ENCODE peak calls at places on chromosome 22, in five cellular contexts. L is colonic mucosa, J is sigmoid colon, H is HL-60, F is GM23338. E is an unnamed sample.

GRCh38 chr22:19505735-19506126 is 18.5 kb downstream of the CLDN5 start:
- DNase-seq in L (no peak), J (no peak), H (no peak), F (no peak), E (no peak)

GRCh38 chr22:46688949-46689348 is 49.1 kb downstream of the CERK start:
- DNase-seq in L (peak), J (no peak), H (no peak), F (no peak), E (no peak)

GRCh38 chr22:22060200-22061084 is 77.9 kb upstream of the TOP3B start:
- DNase-seq in L (peak), J (peak), H (peak), F (peak), E (peak)

GRCh38 chr22:44309137-44309536 is 3.6 kb downstream of the SHISAL1 start:
- DNase-seq in L (peak), J (peak), H (peak), F (no peak), E (peak)

GRCh38 chr22:48045369-48045768 is 1282.9 kb downstream of the TBC1D22A start:
- DNase-seq in L (no peak), J (no peak), H (no peak), F (no peak), E (no peak)

GRCh38 chr22:40477683-40478348 is 107.4 kb downstream of the SGSM3 start:
- DNase-seq in L (no peak), J (no peak), H (no peak), F (no peak), E (no peak)

GRCh38 chr22:17086750-17087149 is 1.9 kb downstream of the IL17RA start:
- DNase-seq in L (no peak), J (peak), H (no peak), F (no peak), E (no peak)

GRCh38 chr22:40498454-40499186 is 128.2 kb downstream of the SGSM3 start:
- DNase-seq in L (no peak), J (no peak), H (no peak), F (peak), E (no peak)

GRCh38 chr22:30655532-30655931 is 12.1 kb downstream of the DUSP18 start:
- DNase-seq in L (no peak), J (no peak), H (no peak), F (peak), E (no peak)

GRCh38 chr22:18024276-18024939 is at the start of gene MICAL3:
- DNase-seq in L (peak), J (peak), H (no peak), F (peak), E (peak)

GRCh38 chr22:22929381-22930221 is 42.0 kb downstream of the IGLL5 start:
- DNase-seq in L (no peak), J (no peak), H (no peak), F (no peak), E (no peak)

GRCh38 chr22:30927806-30928205 is 40.8 kb downstream of the MORC2 start:
- DNase-seq in L (no peak), J (no peak), H (no peak), F (no peak), E (no peak)

GRCh38 chr22:49747705-49748104 is 80.0 kb downstream of the BRD1 start:
- DNase-seq in L (no peak), J (no peak), H (no peak), F (no peak), E (no peak)
- TF ChIP-seq CTCF in L (no peak), J (no peak), H (no peak), F (no peak), E (no peak)

DNA sequence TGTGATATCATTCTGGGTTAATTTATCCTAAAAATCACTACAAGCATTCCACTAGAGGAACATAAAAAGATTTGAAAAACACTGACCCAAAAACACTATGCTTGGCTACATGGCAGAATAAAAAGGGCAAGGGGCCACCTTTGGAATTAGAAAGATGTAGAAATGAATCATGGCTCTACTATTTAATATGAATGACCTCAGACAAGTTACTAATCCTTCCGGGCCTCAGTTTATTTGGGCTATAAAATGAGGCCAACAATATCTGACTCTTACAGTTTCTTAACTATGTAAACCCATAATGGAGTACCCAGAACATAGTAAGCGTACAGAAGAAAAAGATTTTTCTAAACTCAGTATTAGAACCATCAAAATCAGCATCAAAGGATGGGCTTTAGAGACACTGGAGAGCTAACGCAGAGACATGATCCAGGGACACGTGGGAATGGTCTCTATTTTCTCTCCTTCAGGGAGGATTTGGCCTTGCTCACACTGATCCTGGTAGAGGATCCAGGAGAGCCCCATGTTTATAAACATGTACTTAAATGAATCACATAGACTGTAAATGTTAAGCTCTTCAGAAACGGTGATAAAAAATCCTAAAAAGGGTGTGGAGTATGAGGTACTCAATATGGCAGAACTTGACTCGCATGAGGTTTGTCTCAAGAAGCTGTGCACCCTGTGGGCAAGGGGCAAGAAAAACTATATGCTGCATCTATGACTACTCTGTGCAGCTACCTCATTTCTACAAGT is 288.4 kb upstream of the PITPNB start:
- DNase-seq in L (no peak), J (no peak), H (no peak), F (no peak), E (no peak)
- H3K27ac ChIP-seq in L (no peak), J (no peak), H (no peak), F (no peak), E (no peak)

DNA sequence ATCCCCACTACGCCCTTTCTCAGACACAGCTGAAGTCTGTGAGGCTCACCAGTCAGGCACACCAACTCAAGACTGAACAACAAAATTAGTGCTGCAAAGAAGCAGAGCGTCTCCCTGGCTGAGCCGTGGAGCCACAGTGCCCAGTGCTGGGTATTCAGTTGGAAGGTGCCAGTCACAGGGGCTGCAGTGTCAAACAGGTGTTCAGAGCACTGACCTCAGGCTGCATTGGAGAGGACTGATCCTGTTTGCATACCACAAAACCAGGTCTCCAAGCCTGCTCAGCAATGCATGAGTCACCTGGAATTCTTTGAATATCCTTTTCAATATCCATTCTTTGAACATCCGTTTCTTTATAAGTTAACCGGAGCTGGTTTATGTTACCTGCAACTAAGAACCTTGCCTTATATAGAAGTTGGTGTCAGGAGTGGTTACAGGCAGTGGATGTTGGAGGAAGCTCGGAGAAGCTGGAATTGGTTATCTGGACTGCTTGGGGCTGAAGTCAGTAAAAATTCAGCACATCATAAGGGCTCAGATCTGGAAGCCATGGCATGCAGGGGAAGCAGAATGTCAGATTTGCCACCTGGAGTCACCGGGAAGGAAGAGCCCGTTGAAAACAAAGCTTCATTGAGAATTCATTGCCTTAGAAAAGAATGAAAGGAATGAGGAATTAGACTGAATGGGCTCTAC is 30.3 kb downstream of the PDGFB start:
- DNase-seq in L (no peak), J (no peak), H (no peak), F (peak), E (no peak)
- H3K4me3 ChIP-seq in L (no peak), J (no peak), H (no peak), F (peak), E (no peak)

DNA sequence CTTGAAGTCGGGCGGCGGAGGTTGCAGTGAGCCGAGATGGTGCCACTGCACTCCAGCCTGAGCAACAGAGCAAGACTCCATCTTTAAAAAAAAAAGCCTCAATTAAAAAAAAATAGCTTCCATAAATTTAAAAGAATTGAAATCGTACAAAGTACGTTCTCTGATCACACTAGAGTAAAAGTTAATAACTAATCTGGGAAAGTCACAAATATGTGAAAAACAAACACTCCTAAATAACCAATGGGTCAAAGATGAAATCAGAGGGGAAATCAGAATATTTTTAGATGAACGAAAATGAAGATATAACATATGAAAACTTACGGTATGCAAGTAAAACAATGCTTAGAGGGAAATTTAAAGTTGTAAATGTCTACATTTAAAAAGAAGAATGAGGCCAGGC is 19.8 kb downstream of the NEFH start:
- DNase-seq in L (no peak), J (no peak), H (no peak), F (no peak), E (no peak)
- TF ChIP-seq CTCF in L (no peak), J (no peak), H (no peak), F (no peak), E (no peak)

GRCh38 chr22:20943104-20943933 is 23.7 kb upstream of the AIFM3 start:
- DNase-seq in L (no peak), J (no peak), H (no peak), F (no peak), E (no peak)

GRCh38 chr22:20946080-20946986 is 20.7 kb upstream of the AIFM3 start:
- DNase-seq in L (no peak), J (peak), H (no peak), F (no peak), E (peak)

GRCh38 chr22:20945578-20945934 is 21.5 kb upstream of the AIFM3 start:
- DNase-seq in L (no peak), J (no peak), H (no peak), F (no peak), E (no peak)

GRCh38 chr22:20946991-20947390 is 20.1 kb upstream of the AIFM3 start:
- DNase-seq in L (no peak), J (no peak), H (no peak), F (no peak), E (no peak)

DNA sequence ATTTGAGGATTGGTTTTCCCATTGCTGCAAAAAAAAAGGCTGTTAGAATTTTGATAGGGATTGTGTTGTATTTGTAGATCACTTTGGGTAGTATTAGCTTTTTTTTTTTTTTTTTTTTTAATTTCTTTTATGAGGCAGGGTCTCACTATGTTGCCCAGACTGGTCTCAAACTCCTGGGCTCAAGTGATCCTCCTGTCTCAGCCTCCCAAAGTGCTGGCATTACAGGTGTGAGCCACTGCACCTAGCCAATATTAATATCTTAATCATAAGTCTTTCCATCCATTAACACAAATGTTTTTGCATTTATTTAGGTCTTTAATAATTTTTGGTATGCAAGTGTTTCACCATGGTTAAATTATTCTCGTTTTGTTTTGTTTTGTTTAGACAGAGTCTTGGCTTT is 23.0 kb upstream of the AIFM3 start:
- DNase-seq in L (no peak), J (no peak), H (no peak), F (no peak), E (no peak)
- H3K27ac ChIP-seq in L (no peak), J (no peak), H (no peak), F (no peak), E (no peak)

GRCh38 chr22:49948958-49949913 is 11.3 kb upstream of the PIM3 start:
- DNase-seq in L (peak), J (no peak), H (no peak), F (no peak), E (peak)

GRCh38 chr22:49949914-49950292 is 10.7 kb upstream of the PIM3 start:
- DNase-seq in L (no peak), J (no peak), H (no peak), F (no peak), E (no peak)

GRCh38 chr22:49947296-49947622 is 13.3 kb upstream of the PIM3 start:
- DNase-seq in L (no peak), J (no peak), H (no peak), F (no peak), E (no peak)

GRCh38 chr22:49948116-49948515 is 12.5 kb upstream of the PIM3 start:
- DNase-seq in L (peak), J (no peak), H (no peak), F (no peak), E (no peak)

DNA sequence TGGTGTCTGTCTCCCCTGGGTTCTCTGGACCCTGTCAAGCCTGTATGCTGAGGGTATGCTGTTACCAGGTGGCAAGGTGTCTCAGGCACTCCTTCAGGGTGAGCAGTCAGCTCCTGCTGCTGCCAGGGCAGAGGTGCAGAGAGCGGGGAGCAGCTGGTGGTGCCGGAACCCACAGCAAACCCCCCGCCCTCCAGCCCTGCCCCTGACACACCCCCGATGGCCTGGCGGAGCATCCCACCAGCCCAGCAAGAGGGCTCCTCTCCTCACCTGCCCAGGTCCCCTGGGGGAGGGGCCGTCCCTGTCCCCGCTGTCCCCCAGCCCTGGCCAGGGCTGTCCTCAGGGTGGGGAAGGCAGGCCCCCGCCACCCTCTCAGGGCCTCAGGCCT is 12.0 kb upstream of the PIM3 start:
- DNase-seq in L (no peak), J (no peak), H (no peak), F (no peak), E (no peak)
- H3K4me3 ChIP-seq in L (peak), J (no peak), H (no peak), F (no peak), E (peak)

GRCh38 chr22:42637555-42637954 is 2.8 kb downstream of the ATP5MGL start:
- DNase-seq in L (no peak), J (no peak), H (no peak), F (no peak), E (no peak)
- TF ChIP-seq CTCF in L (no peak), J (no peak), H (no peak), F (no peak), E (no peak)

DNA sequence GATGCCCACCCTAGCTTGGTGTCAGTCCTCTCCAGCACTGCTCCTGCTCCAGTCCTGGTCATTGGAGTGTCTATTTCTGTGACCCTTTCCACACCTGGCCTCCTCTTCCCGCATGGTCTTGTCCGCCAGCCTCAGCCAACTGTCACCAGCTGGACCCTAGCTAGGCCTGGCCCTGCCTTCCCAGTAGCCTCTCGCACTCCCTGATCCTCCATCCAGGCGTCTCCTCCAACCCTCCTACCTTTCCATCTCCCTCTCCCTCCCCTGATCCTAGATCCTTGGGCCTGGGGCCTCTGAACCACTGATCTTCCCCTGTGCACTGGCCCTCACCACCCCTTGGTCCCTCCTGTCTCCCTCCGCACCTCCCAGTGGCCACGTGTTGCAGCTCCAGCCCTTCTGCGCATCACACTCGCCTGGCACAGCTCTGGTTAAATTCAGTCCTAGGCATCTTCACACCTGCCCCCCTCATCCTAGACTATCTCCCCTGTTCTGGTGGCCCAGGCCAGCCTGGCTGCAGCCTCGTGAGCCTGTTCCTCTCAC is 9.9 kb downstream of the SYNGR1 start:
- DNase-seq in L (no peak), J (no peak), H (no peak), F (no peak), E (no peak)
- H3K27ac ChIP-seq in L (no peak), J (no peak), H (no peak), F (no peak), E (no peak)

GRCh38 chr22:38051900-38052862 is 5.0 kb upstream of the PICK1 start:
- DNase-seq in L (peak), J (peak), H (peak), F (peak), E (peak)
- H3K4me3 ChIP-seq in L (no peak), J (no peak), H (no peak), F (no peak), E (no peak)

E was measured in lung.